ENCODE peak calls at places on chromosomes 2 and 18, in four cellular contexts. C is fibroblast of lung, D is mammary epithelial cell, M is K562. Q is an unnamed sample.
A peak's percentile ranks its signal among the peaks of the same experiment; 100 is the strongest.

GRCh38 chr18:27604583-27604982 is 419.5 kb upstream of the CHST9 start:
- DNase-seq in C (peak; percentile 57), M (no peak), D (no peak), Q (no peak)

GRCh38 chr18:56235773-56236115 is 402.6 kb downstream of the TXNL1 start:
- DNase-seq in D (no peak), M (no peak), C (peak; percentile 51), Q (no peak)

GRCh38 chr2:16900405-16901025 is 234.9 kb upstream of the CYRIA start:
- DNase-seq in D (peak; percentile 35), M (peak; percentile 11), C (peak; percentile 5), Q (peak; percentile 12)

GRCh38 chr18:832085-832681 is 20.1 kb upstream of the YES1 start:
- DNase-seq in C (no peak), D (no peak), M (peak; percentile 80), Q (peak; percentile 83)

GRCh38 chr18:76821875-76822509 is 365 bp upstream of the ZNF236 start:
- DNase-seq in M (peak; percentile 85), C (peak; percentile 46), D (peak; percentile 52), Q (peak; percentile 56)

GRCh38 chr2:37323770-37324535 is 680 bp downstream of the PRKD3 start:
- DNase-seq in D (peak; percentile 55), M (peak; percentile 16), C (peak; percentile 43), Q (peak; percentile 73)

GRCh38 chr2:62199392-62200125 is 3.6 kb downstream of the B3GNT2 start:
- DNase-seq in C (no peak), D (peak; percentile 41), M (no peak), Q (no peak)

GRCh38 chr18:79123948-79124347 is 54.8 kb downstream of the ATP9B start:
- DNase-seq in D (peak; percentile 17), M (peak; percentile 11), C (peak; percentile 35), Q (no peak)

GRCh38 chr2:80073134-80073561 is 231.4 kb downstream of the LRRTM1 start:
- DNase-seq in M (peak; percentile 58), C (peak; percentile 42), D (peak; percentile 15), Q (peak; percentile 70)

GRCh38 chr18:24180048-24180447 is 41.2 kb downstream of the CABYR start:
- DNase-seq in D (no peak), M (no peak), C (no peak), Q (no peak)

GRCh38 chr2:175220075-175220474 is 38.6 kb upstream of the ATP5MC3 start:
- DNase-seq in C (no peak), D (no peak), M (no peak), Q (no peak)

GRCh38 chr18:12748671-12749070 is 45.8 kb downstream of the PSMG2 start:
- DNase-seq in D (no peak), C (no peak), M (no peak), Q (no peak)

GRCh38 chr2:173521450-173522192 is 166.9 kb downstream of the CDCA7 start:
- DNase-seq in D (no peak), M (no peak), C (peak; percentile 8), Q (no peak)

GRCh38 chr2:85234879-85235278 is 92.9 kb downstream of the TGOLN2 start:
- DNase-seq in D (no peak), C (no peak), M (no peak), Q (no peak)

GRCh38 chr2:178568227-178568626 is 88.0 kb downstream of the PLEKHA3 start:
- DNase-seq in C (no peak), M (no peak), D (no peak), Q (no peak)

GRCh38 chr2:68088950-68089349 is 26.1 kb upstream of the C1D start:
- DNase-seq in C (peak; percentile 31), D (no peak), M (no peak), Q (no peak)

GRCh38 chr2:230680463-230681195 is 32.0 kb upstream of the CAB39 start:
- DNase-seq in C (peak; percentile 66), D (peak; percentile 94), M (no peak), Q (no peak)

GRCh38 chr2:191486584-191487320 is 191.2 kb upstream of the NABP1 start:
- DNase-seq in M (no peak), D (peak; percentile 98), C (peak; percentile 100), Q (peak; percentile 49)

GRCh38 chr18:73884868-73885267 is 262.8 kb downstream of the FBXO15 start:
- DNase-seq in M (no peak), C (no peak), D (no peak), Q (no peak)

GRCh38 chr2:171991027-171991426 is 8.7 kb upstream of the METAP1D start:
- DNase-seq in C (no peak), D (no peak), M (no peak), Q (no peak)

GRCh38 chr2:85649201-85650190 is 18.5 kb downstream of the SFTPB start:
- DNase-seq in C (peak; percentile 51), D (no peak), M (no peak), Q (no peak)

GRCh38 chr18:57107141-57107832 is 39.6 kb upstream of the BOD1L2 start:
- DNase-seq in C (peak; percentile 29), M (no peak), D (peak; percentile 20), Q (peak; percentile 45)

GRCh38 chr2:207463433-207463832 is 66.3 kb upstream of the CREB1 start:
- DNase-seq in C (no peak), M (no peak), D (no peak), Q (no peak)

GRCh38 chr18:50218432-50219197 is 23.7 kb upstream of the MYO5B start:
- DNase-seq in D (peak; percentile 33), C (peak; percentile 13), M (peak; percentile 14), Q (peak; percentile 54)

GRCh38 chr2:196293751-196294486 is 122.5 kb upstream of the STK17B start:
- DNase-seq in M (no peak), C (peak; percentile 91), D (peak; percentile 89), Q (no peak)

GRCh38 chr2:145769053-145769716 is 1249.3 kb upstream of the ZEB2 start:
- DNase-seq in D (no peak), M (peak; percentile 79), C (no peak), Q (no peak)

GRCh38 chr2:240916571-240917008 is 10.5 kb downstream of the CROCC2 start:
- DNase-seq in C (peak; percentile 83), M (no peak), D (no peak), Q (no peak)

GRCh38 chr2:8594731-8595427 is 87.0 kb upstream of the ID2 start:
- DNase-seq in C (peak; percentile 56), D (no peak), M (no peak), Q (no peak)

GRCh38 chr2:239304533-239305221 is 96.1 kb downstream of the HDAC4 start:
- DNase-seq in D (no peak), C (no peak), M (no peak), Q (no peak)

GRCh38 chr2:119426801-119427395 is 4.8 kb upstream of the TMEM37 start:
- DNase-seq in C (no peak), M (no peak), D (no peak), Q (no peak)

GRCh38 chr2:71786291-71787107 is 333.1 kb downstream of the DYSF start:
- DNase-seq in C (no peak), M (no peak), D (no peak), Q (no peak)

GRCh38 chr2:105936954-105937353 is 192.2 kb downstream of the NCK2 start:
- DNase-seq in M (no peak), D (peak; percentile 73), C (no peak), Q (no peak)

GRCh38 chr2:107588960-107589542 is 237.6 kb upstream of the RGPD4 start:
- DNase-seq in C (peak; percentile 44), D (no peak), M (no peak), Q (no peak)
- H3K9ac ChIP-seq in C (no peak overlapping the region), D (no peak overlapping the region), M (no peak overlapping the region), Q (no peak overlapping the region)

DNA sequence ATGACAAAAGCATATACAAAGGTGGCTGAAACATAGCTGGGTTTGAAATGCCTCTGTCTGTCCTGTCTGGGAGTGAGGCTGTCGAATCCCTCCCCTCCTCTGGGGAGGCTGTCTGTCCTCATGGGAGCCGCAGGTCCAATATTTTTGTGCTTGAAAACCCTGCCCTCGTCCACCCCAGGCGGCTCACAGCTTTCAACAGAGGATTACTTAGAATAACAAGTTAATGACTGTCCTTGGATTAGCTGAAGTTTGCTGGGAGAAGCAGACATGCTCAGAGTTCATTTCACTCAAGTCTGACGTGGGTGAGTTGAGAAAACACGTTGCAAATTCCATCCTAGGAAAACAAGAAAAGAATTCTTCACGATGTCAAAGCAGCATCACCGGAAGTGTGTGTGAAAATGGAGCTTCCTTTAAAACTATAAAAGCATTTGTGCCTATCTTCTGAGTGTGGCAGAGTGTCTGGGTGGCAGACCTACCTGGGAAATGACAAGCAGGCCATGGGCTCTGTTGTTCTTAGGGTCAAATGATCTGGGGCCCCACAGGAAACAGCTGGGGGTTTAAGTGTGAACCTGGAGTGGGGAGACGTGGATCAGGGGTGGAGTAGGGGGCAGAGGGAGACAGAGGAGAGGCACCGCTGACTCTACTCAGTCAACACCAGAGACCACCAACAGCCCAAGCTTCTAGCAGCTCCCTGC is 77.1 kb downstream of the DDX1 start:
- DNase-seq in C (peak; percentile 7), D (no peak), M (no peak), Q (no peak)
- H2AFZ ChIP-seq in C (no peak overlapping the region), D (peak overlapping the region; percentile 51), M (no peak overlapping the region), Q (no peak overlapping the region)

DNA sequence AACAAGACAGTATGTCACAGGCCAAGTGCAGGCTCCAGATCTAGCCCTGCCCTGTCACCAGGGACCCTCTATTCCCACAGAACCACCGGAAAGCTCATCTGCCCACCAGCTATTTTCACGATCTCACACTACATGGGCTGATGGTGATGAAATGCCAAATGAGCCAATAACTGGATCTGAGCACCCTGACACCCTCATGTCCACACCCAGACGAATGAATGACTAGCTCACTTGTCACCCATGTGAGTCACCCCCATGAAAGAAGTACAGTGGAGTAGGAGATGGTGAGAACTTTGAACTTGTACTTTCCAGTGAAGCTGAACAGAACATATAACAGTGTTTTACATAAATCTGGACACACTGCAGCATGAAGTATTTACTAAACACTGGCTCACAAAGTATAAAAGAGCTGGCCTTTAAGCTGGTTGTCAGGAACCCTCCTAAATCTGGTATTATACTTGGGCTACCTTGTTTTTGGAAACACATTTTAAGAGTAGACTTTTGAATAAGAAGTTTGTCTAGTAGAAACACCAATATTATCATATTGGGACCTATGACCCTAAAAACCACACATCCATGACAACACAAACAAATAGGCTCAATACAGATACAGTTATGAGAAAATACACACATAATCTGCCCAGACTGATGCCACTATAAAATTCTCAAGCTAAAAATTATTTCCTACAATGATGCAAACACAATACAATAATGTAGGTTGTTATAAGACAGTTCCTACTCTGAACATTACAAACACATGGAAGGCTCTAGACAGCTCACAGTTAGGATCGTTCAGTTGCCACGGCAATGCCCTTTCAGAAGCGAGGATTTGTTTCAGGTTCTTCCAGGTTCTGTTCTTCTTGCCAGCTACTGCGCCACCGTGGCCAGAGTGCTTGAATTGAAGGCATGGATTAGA is 19.0 kb downstream of the INO80C start:
- DNase-seq in M (peak; percentile 46), C (peak; percentile 87), D (peak; percentile 100), Q (no peak)
- H3K9ac ChIP-seq in M (no peak overlapping the region), C (no peak overlapping the region), D (peak overlapping the region; percentile 94), Q (no peak overlapping the region)

DNA sequence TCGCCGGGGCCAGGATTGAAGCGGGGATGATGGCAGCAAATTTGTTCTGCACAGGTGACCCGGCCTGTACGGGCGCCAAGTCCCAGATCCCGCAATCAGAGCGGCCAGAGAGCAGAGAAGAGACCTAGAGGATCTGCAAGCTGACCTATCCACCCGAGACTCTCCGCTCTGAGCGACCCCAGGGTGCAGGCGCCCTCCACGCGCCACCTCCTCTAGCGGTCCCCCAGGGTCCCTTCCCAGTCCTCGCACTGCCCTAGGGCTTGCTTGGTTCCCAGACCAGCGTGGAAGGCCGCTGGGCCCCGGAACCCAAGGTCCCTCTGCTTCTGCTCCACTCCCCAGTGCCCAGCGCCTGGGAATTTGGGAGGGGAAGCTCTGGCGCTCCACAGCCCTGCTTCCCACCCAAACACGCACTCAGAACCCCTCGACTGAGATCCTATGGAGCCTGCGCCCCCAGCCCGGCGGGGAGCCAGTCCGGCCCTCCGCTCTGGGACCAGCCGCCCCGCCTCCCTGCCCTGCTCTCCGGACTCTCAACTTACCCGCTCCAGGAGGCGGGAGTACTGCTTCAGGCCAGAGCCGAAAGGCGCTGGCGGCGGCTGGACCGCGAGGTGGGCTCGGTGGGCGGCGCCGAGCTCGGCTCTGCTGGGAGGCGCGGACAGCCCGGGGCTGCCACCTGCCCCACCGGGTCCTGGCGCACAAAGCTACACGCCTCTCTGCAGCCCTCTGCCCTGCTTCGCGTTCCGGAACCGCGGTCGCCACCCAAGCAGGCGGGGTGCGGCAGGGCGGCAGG is 3.0 kb upstream of the SIX3 start:
- DNase-seq in M (no peak), C (no peak), D (no peak), Q (no peak)
- H2AFZ ChIP-seq in M (no peak overlapping the region), C (no peak overlapping the region), D (peak overlapping the region; percentile 12), Q (no peak overlapping the region)